ENCODE peak calls at places on chromosome 9, in six cellular contexts. N is H1, X is A549, U is SK-N-SH, F is stomach, G is sigmoid colon. J is an unnamed sample.

GRCh38 chr9:114169029-114169939 is 13.9 kb downstream of the COL27A1 start:
- DNase-seq in N (no peak), X (no peak), U (no peak), F (no peak), G (no peak), J (no peak)

GRCh38 chr9:22169243-22169642 is 160.1 kb upstream of the CDKN2B start:
- DNase-seq in N (no peak), X (peak; percentile 55), U (no peak), F (no peak), G (no peak), J (no peak)

GRCh38 chr9:116951588-116952433 is 264.7 kb downstream of the TRIM32 start:
- DNase-seq in N (no peak), X (peak; percentile 16), U (no peak), F (no peak), G (no peak), J (no peak)

GRCh38 chr9:36772449-36773370 is 200.0 kb downstream of the MELK start:
- DNase-seq in N (no peak), X (no peak), U (no peak), F (no peak), G (no peak), J (no peak)

GRCh38 chr9:72983056-72983455 is 30.2 kb upstream of the ALDH1A1 start:
- DNase-seq in N (no peak), X (peak; percentile 87), U (no peak), F (peak; percentile 37), G (no peak), J (no peak)

GRCh38 chr9:5321058-5321457 is 16.5 kb upstream of the RLN2 start:
- DNase-seq in N (no peak), X (peak; percentile 6), U (no peak), F (no peak), G (no peak), J (no peak)

GRCh38 chr9:37156781-37157356 is 36.5 kb downstream of the ZCCHC7 start:
- DNase-seq in N (no peak), X (no peak), U (no peak), F (no peak), G (no peak), J (no peak)

GRCh38 chr9:89223398-89223977 is 44.9 kb upstream of the SHC3 start:
- DNase-seq in N (no peak), X (no peak), U (no peak), F (no peak), G (no peak), J (peak; percentile 42)

GRCh38 chr9:95770653-95771131 is 104.8 kb upstream of the ERCC6L2 start:
- DNase-seq in N (peak; percentile 57), X (no peak), U (peak; percentile 31), F (no peak), G (no peak), J (no peak)

GRCh38 chr9:134689320-134690181 is 47.9 kb downstream of the COL5A1 start:
- DNase-seq in N (peak; percentile 21), X (peak; percentile 59), U (peak; percentile 88), F (peak; percentile 56), G (peak; percentile 91), J (no peak)

GRCh38 chr9:32382582-32383320 is 1.7 kb upstream of the ACO1 start:
- DNase-seq in N (no peak), X (no peak), U (no peak), F (no peak), G (no peak), J (peak; percentile 45)

GRCh38 chr9:34010979-34011378 is 37.7 kb downstream of the UBAP2 start:
- DNase-seq in N (no peak), X (peak; percentile 23), U (peak; percentile 33), F (no peak), G (no peak), J (no peak)

GRCh38 chr9:19875291-19875910 is 86.6 kb upstream of the SLC24A2 start:
- DNase-seq in N (no peak), X (no peak), U (no peak), F (no peak), G (no peak), J (no peak)

GRCh38 chr9:110995511-110996340 is 42.5 kb downstream of the LPAR1 start:
- DNase-seq in N (no peak), X (no peak), U (no peak), F (no peak), G (no peak), J (no peak)

GRCh38 chr9:76638001-76638400 is 126.2 kb upstream of the PCA3 start:
- DNase-seq in N (no peak), X (no peak), U (no peak), F (no peak), G (no peak), J (no peak)

GRCh38 chr9:101477214-101477613 is 41.6 kb upstream of the ALDOB start:
- DNase-seq in N (no peak), X (no peak), U (no peak), F (no peak), G (no peak), J (no peak)

GRCh38 chr9:83962165-83962564 is 17.9 kb downstream of the HNRNPK start:
- DNase-seq in N (no peak), X (peak; percentile 70), U (no peak), F (no peak), G (no peak), J (no peak)

GRCh38 chr9:135639196-135639595 is at the start of gene GLT6D1:
- DNase-seq in N (no peak), X (no peak), U (no peak), F (no peak), G (no peak), J (peak; percentile 8)

GRCh38 chr9:92345582-92345981 is 19.8 kb downstream of the CENPP start:
- DNase-seq in N (no peak), X (no peak), U (no peak), F (no peak), G (no peak), J (no peak)

GRCh38 chr9:92342825-92343488 is 17.2 kb downstream of the CENPP start:
- DNase-seq in N (no peak), X (no peak), U (no peak), F (no peak), G (no peak), J (no peak)

GRCh38 chr9:92341578-92341977 is 15.8 kb downstream of the CENPP start:
- DNase-seq in N (no peak), X (no peak), U (peak; percentile 76), F (no peak), G (no peak), J (no peak)
- TF ChIP-seq CTCF in N (no peak), X (no peak), U (no peak), F (no peak), G (no peak), J (no peak)

GRCh38 chr9:91119679-91120078 is 242.0 kb downstream of the AUH start:
- DNase-seq in N (no peak), X (no peak), U (no peak), F (no peak), G (no peak), J (no peak)

GRCh38 chr9:91119147-91119546 is 242.6 kb downstream of the AUH start:
- DNase-seq in N (no peak), X (no peak), U (no peak), F (no peak), G (no peak), J (no peak)

GRCh38 chr9:91117474-91117891 is 244.2 kb downstream of the AUH start:
- DNase-seq in N (no peak), X (no peak), U (no peak), F (no peak), G (no peak), J (no peak)

GRCh38 chr9:91116711-91117110 is 245.0 kb downstream of the AUH start:
- DNase-seq in N (no peak), X (no peak), U (no peak), F (no peak), G (no peak), J (no peak)

GRCh38 chr9:91117959-91118651 is 243.6 kb downstream of the AUH start:
- DNase-seq in N (peak; percentile 23), X (no peak), U (no peak), F (peak; percentile 73), G (peak; percentile 92), J (peak; percentile 93)
- TF ChIP-seq EP300 in N (no peak), X (no peak), U (no peak), F (no peak), G (no peak), J (no peak)

DNA sequence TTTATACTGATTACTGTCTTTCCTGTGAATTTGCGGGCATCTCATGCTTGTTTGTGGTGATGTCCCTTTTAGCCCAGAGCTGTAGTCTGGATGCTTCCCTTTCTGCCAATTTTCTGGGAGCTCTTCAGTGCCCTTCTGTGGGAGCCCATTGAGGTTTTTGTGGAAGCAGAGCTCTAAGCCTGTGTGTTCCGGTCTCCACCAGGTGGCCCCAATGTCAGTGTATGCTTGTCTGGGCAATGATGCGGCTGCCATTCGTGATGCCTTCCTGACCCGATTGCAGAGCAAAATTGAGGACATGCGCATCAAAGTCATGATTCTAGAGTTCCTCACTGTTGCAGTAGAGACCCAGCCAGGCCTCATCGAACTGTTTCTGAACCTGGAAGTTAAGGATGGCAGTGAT is 35.1 kb downstream of the SH3GLB2 start:
- DNase-seq in N (no peak), X (peak; percentile 43), U (no peak), F (peak; percentile 51), G (no peak), J (no peak)
- TF ChIP-seq CTCF in N (peak; percentile 50), X (no peak), U (peak; percentile 31), F (peak; percentile 24), G (no peak), J (no peak)

GRCh38 chr9:129332581-129332980 is 154.5 kb upstream of the IER5L start:
- DNase-seq in N (no peak), X (no peak), U (no peak), F (no peak), G (no peak), J (no peak)

GRCh38 chr9:129333613-129333960 is 155.5 kb upstream of the IER5L start:
- DNase-seq in N (no peak), X (peak; percentile 94), U (no peak), F (no peak), G (no peak), J (no peak)

GRCh38 chr9:129334744-129335080 is 156.7 kb upstream of the IER5L start:
- DNase-seq in N (no peak), X (no peak), U (no peak), F (no peak), G (no peak), J (no peak)

GRCh38 chr9:129335456-129336129 is 157.5 kb upstream of the IER5L start:
- DNase-seq in N (no peak), X (no peak), U (no peak), F (peak; percentile 50), G (peak; percentile 81), J (no peak)

GRCh38 chr9:129333961-129334743 is 156.1 kb upstream of the IER5L start:
- DNase-seq in N (peak; percentile 94), X (peak; percentile 99), U (peak; percentile 93), F (peak; percentile 95), G (peak; percentile 96), J (peak; percentile 98)
- TF ChIP-seq EP300 in N (peak; percentile 92), X (peak; percentile 98), U (peak; percentile 92), F (peak; percentile 60), G (peak; percentile 65), J (peak; percentile 90)

DNA sequence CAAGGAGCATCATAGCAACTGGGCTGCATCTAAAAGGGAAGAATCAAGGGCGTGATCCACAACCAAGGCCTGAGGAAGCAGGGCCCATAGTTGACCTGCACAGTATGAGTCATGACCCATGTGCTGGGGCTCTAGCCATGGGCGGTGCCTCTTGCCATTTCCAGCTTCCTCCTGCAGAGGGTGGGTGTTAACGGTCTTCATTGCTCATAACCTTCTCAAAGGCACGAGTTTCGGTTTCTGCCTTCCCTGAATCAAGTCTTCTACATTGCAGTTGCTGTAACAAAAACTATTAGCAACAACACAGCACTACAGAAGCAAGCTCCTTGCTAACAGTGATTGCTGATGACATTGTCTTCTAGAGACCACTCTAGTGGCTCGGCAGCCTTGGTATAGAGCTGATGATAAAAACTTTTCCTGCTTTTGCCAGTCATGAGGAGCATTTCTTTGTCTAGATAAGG is 66.9 kb downstream of the CTSL start:
- DNase-seq in N (no peak), X (peak; percentile 95), U (no peak), F (peak; percentile 40), G (peak; percentile 90), J (peak; percentile 93)
- TF ChIP-seq CTCF in N (peak; percentile 25), X (peak; percentile 14), U (peak; percentile 7), F (no peak), G (no peak), J (no peak)